ENCODE peak calls at places on chromosome 11, in four cellular contexts. K is A549, Q is left lung, N is lower leg skin. V is an unnamed sample.

GRCh38 chr11:48005133-48005532 is 24.8 kb downstream of the PTPRJ start:
- DNase-seq in K (no peak), N (no peak), Q (no peak), V (no peak)

GRCh38 chr11:1870721-1871466 is 18.0 kb downstream of the LSP1 start:
- DNase-seq in K (no peak), Q (peak), N (no peak), V (no peak)

GRCh38 chr11:102422817-102423725 is 29.5 kb downstream of the TMEM123 start:
- DNase-seq in Q (no peak), K (no peak), N (no peak), V (no peak)

GRCh38 chr11:6755303-6755952 is 16.3 kb downstream of the OR2AG2 start:
- DNase-seq in N (no peak), Q (no peak), K (peak), V (peak)

GRCh38 chr11:47791774-47792173 is 24.6 kb upstream of the FNBP4 start:
- DNase-seq in N (no peak), K (no peak), Q (no peak), V (no peak)

GRCh38 chr11:46361283-46362145 is 14.3 kb downstream of the DGKZ start:
- DNase-seq in Q (peak), N (no peak), K (no peak), V (peak)

GRCh38 chr11:2564588-2565440 is 120.0 kb downstream of the KCNQ1 start:
- DNase-seq in N (no peak), Q (no peak), K (no peak), V (no peak)

GRCh38 chr11:102802341-102802740 is 4.4 kb upstream of the MMP1 start:
- DNase-seq in N (peak), Q (no peak), K (no peak), V (no peak)

GRCh38 chr11:15927866-15928217 is 428.5 kb downstream of the SOX6 start:
- DNase-seq in K (no peak), Q (no peak), N (no peak), V (no peak)

GRCh38 chr11:70825893-70826540 is 426.4 kb downstream of the SHANK2 start:
- DNase-seq in Q (peak), K (no peak), N (no peak), V (no peak)

GRCh38 chr11:45193695-45194094 is 47.3 kb downstream of the PRDM11 start:
- DNase-seq in K (no peak), Q (no peak), N (no peak), V (no peak)

GRCh38 chr11:38006466-38006865 is 1408.4 kb upstream of the RAG2 start:
- DNase-seq in Q (no peak), K (no peak), N (no peak), V (no peak)

GRCh38 chr11:2772544-2773031 is 72.8 kb upstream of the KCNQ1OT1 start:
- DNase-seq in K (no peak), N (peak), Q (no peak), V (peak)

GRCh38 chr11:86291466-86292262 is 10.4 kb upstream of the HIKESHI start:
- DNase-seq in N (no peak), K (peak), Q (no peak), V (no peak)

GRCh38 chr11:45982656-45983470 is 60.4 kb downstream of the LARGE2 start:
- DNase-seq in N (no peak), Q (no peak), K (no peak), V (no peak)

GRCh38 chr11:57476883-57477506 is 16.7 kb downstream of the RTN4RL2 start:
- DNase-seq in Q (peak), N (no peak), K (peak), V (peak)

GRCh38 chr11:117483372-117483771 is 155.7 kb downstream of the CEP164 start:
- DNase-seq in K (no peak), Q (no peak), N (no peak), V (no peak)

GRCh38 chr11:92449222-92449621 is 224.6 kb downstream of the FAT3 start:
- DNase-seq in Q (no peak), N (no peak), K (no peak), V (no peak)

GRCh38 chr11:92455221-92455790 is 230.7 kb downstream of the FAT3 start:
- DNase-seq in N (no peak), K (no peak), Q (no peak), V (no peak)

GRCh38 chr11:92451081-92451480 is 226.5 kb downstream of the FAT3 start:
- DNase-seq in N (no peak), Q (no peak), K (no peak), V (no peak)

GRCh38 chr11:92449780-92450179 is 225.2 kb downstream of the FAT3 start:
- DNase-seq in N (no peak), Q (no peak), K (no peak), V (no peak)

DNA sequence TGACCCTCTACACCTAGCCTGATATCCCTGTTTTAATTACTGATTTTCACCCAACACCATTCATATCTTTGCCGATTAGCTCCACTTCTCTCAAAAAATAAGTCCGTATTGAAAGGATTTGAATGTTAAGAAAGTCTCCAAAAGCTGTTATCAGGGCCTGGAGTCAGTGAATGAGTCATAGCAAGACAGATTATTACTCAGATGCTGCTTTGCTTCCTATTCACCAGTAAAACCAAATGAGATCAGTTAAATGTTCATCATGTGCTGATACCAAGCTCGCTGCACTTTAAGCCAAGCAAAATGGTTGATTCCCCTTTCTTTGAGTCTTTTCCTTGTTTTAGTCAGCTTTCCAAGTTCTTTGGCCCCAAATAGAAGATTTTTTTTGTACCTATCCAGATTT is 228.4 kb downstream of the FAT3 start:
- DNase-seq in N (no peak), K (no peak), Q (no peak), V (no peak)
- TF ChIP-seq CTCF in N (no peak), K (no peak), Q (no peak), V (no peak)

GRCh38 chr11:130979386-130979972 is 63.2 kb upstream of the SNX19 start:
- DNase-seq in Q (no peak), N (no peak), K (peak), V (no peak)
- TF ChIP-seq CTCF in Q (peak), N (no peak), K (peak), V (no peak)

GRCh38 chr11:63490551-63491239 is at the start of gene PLAAT5:
- DNase-seq in K (no peak), N (no peak), Q (peak), V (no peak)

GRCh38 chr11:63491240-63491587 is 247 bp upstream of the PLAAT5 start:
- DNase-seq in Q (no peak), N (no peak), K (no peak), V (no peak)

GRCh38 chr11:63488789-63489188 is 2.2 kb downstream of the PLAAT5 start:
- DNase-seq in K (no peak), Q (no peak), N (no peak), V (no peak)

GRCh38 chr11:63491614-63492372 is 826 bp upstream of the PLAAT5 start:
- DNase-seq in N (no peak), Q (no peak), K (no peak), V (no peak)

GRCh38 chr11:63489879-63490278 is 1.1 kb downstream of the PLAAT5 start:
- DNase-seq in N (no peak), Q (no peak), K (no peak), V (no peak)
- TF ChIP-seq CTCF in N (no peak), Q (no peak), K (no peak), V (no peak)

GRCh38 chr11:110892741-110893285 is 180.6 kb upstream of the ARHGAP20 start:
- DNase-seq in K (no peak), N (no peak), Q (no peak), V (no peak)
- TF ChIP-seq CTCF in K (no peak), N (no peak), Q (no peak), V (no peak)

GRCh38 chr11:80320765-80321164 is 879.9 kb upstream of the TENM4 start:
- DNase-seq in K (no peak), N (no peak), Q (no peak), V (no peak)
- TF ChIP-seq CTCF in K (no peak), N (no peak), Q (no peak), V (no peak)

DNA sequence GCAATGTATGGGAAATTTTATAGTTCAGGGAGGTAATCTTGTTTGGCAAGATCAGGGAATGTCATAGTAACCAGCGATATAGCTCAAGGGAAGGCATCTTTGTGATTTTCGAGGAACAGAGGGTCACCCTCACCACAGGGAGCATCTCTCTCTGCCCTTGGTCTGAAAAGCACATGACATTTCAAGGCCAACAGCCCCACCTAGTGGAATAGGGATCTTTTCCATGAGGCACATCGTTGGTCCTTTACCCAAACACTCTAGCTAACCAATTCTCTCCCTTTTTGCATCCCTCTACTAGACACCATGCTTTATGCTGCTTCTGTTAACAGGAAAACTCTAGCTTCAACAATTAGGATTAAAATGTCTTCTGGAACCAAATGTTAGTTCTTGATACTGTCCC is 179.0 kb downstream of the GRM5 start:
- DNase-seq in Q (no peak), K (peak), N (no peak), V (no peak)
- TF ChIP-seq CTCF in Q (no peak), K (peak), N (no peak), V (peak)

GRCh38 chr11:65013130-65013691 is 749 bp upstream of the ARL2 start:
- DNase-seq in K (peak), N (peak), Q (peak), V (peak)
- TF ChIP-seq CTCF in K (peak), N (no peak), Q (no peak), V (no peak)

V was measured in natural killer cell.